ENCODE peak calls at places on chromosomes 4 and X, in nine cellular contexts. Z is dermis blood vessel endothelial cell; X is fibroblast of the conjunctiva; L is left ventricle myocardium inferior; Q is Right ventricle myocardium superior; I is activated CD4-positive, alpha-beta T cell treated with anti-CD3 and anti-CD28 coated beads, Interleukin-2, amount 10 ng/mL, durations not matched to agents 7 days and 5 days; A is anterior cingulate cortex; W is upper lobe of right lung; F is stimulated activated CD4-positive, alpha-beta T cell treated with anti-CD3 and anti-CD28 coated beads, Interleukin-1b, Interleukin-23, amount 100 ng/mL, for 24 hours. E is an unnamed sample.

GRCh38 chr4:4413806-4414205 is 26.9 kb downstream of the NSG1 start:
- DNase-seq in Z (no peak), X (no peak), L (no peak), Q (no peak), I (no peak), A (no peak), W (no peak), F (no peak), E (no peak)

GRCh38 chrX:130834149-130834548 is 68.9 kb downstream of the ENOX2 start:
- DNase-seq in Z (peak), X (no peak), L (no peak), Q (no peak), I (no peak), A (no peak), W (no peak), F (no peak), E (peak)

GRCh38 chr4:56129431-56129861 is 180.7 kb downstream of the CEP135 start:
- DNase-seq in Z (peak), X (no peak), L (no peak), Q (no peak), I (peak), A (no peak), W (peak), F (no peak), E (peak)

GRCh38 chrX:1170243-1170642 is 42.2 kb downstream of the CRLF2 start:
- DNase-seq in Z (no peak), X (no peak), L (no peak), Q (no peak), I (no peak), A (no peak), W (no peak), F (no peak), E (peak)

GRCh38 chr4:76175336-76175735 is 27.1 kb upstream of the NUP54 start:
- DNase-seq in Z (no peak), X (no peak), L (no peak), Q (no peak), I (no peak), A (no peak), W (no peak), F (no peak), E (no peak)

GRCh38 chr4:10013722-10014121 is 7.6 kb downstream of the SLC2A9 start:
- DNase-seq in Z (peak), X (no peak), L (peak), Q (peak), I (peak), A (no peak), W (peak), F (no peak), E (peak)

GRCh38 chr4:21765810-21766407 is 182.7 kb downstream of the KCNIP4 start:
- DNase-seq in Z (peak), X (peak), L (no peak), Q (no peak), I (peak), A (no peak), W (no peak), F (no peak), E (peak)

GRCh38 chr4:25564836-25565235 is 90.8 kb upstream of the SLC34A2 start:
- DNase-seq in Z (no peak), X (no peak), L (no peak), Q (no peak), I (no peak), A (no peak), W (no peak), F (no peak), E (no peak)

GRCh38 chr4:89056953-89057398 is at the start of gene FAM13A:
- DNase-seq in Z (peak), X (peak), L (peak), Q (peak), I (no peak), A (peak), W (peak), F (no peak), E (peak)

GRCh38 chr4:74117024-74117534 is 18.1 kb upstream of the CXCL2 start:
- DNase-seq in Z (peak), X (peak), L (peak), Q (peak), I (no peak), A (no peak), W (peak), F (no peak), E (no peak)

GRCh38 chr4:151325320-151326246 is at the start of gene SH3D19:
- DNase-seq in Z (peak), X (peak), L (peak), Q (peak), I (no peak), A (peak), W (peak), F (no peak), E (peak)

GRCh38 chr4:98700630-98701029 is 42.2 kb upstream of the TSPAN5 start:
- DNase-seq in Z (no peak), X (no peak), L (no peak), Q (no peak), I (no peak), A (no peak), W (no peak), F (no peak), E (no peak)

GRCh38 chrX:108736509-108737479 is at the start of gene IRS4:
- DNase-seq in Z (peak), X (no peak), L (no peak), Q (no peak), I (no peak), A (no peak), W (no peak), F (no peak), E (peak)

GRCh38 chr4:33262809-33263208 is 2542.6 kb downstream of the PCDH7 start:
- DNase-seq in Z (no peak), X (no peak), L (no peak), Q (no peak), I (no peak), A (no peak), W (no peak), F (no peak), E (no peak)

GRCh38 chr4:126850286-126850685 is 782.5 kb upstream of the INTU start:
- DNase-seq in Z (peak), X (peak), L (no peak), Q (no peak), I (no peak), A (no peak), W (no peak), F (no peak), E (no peak)

GRCh38 chrX:53261573-53261972 is 19.8 kb downstream of the IQSEC2 start:
- DNase-seq in Z (no peak), X (no peak), L (no peak), Q (no peak), I (peak), A (no peak), W (no peak), F (no peak), E (no peak)

GRCh38 chr4:74109894-74110605 is 11.1 kb upstream of the CXCL2 start:
- DNase-seq in Z (peak), X (peak), L (no peak), Q (no peak), I (no peak), A (no peak), W (no peak), F (no peak), E (no peak)

GRCh38 chr4:178665916-178666315 is 1223.7 kb upstream of the AGA start:
- DNase-seq in Z (no peak), X (no peak), L (no peak), Q (no peak), I (no peak), A (no peak), W (no peak), F (no peak), E (no peak)

GRCh38 chrX:150587585-150588503 is 19.4 kb downstream of the MTM1 start:
- DNase-seq in Z (peak), X (peak), L (no peak), Q (no peak), I (peak), A (no peak), W (no peak), F (no peak), E (peak)

GRCh38 chrX:100413231-100413630 is 3.2 kb upstream of the PCDH19 start:
- DNase-seq in Z (peak), X (peak), L (no peak), Q (no peak), I (peak), A (no peak), W (no peak), F (no peak), E (no peak)

GRCh38 chrX:666762-667161 is 36.2 kb downstream of the SHOX start:
- DNase-seq in Z (peak), X (no peak), L (no peak), Q (no peak), I (no peak), A (no peak), W (no peak), F (no peak), E (no peak)

GRCh38 chrX:109624641-109625311 is at the start of gene KCNE5:
- DNase-seq in Z (no peak), X (no peak), L (no peak), Q (peak), I (no peak), A (no peak), W (no peak), F (no peak), E (peak)

GRCh38 chr4:143531773-143532491 is 18.4 kb downstream of the SMARCA5 start:
- DNase-seq in Z (peak), X (no peak), L (no peak), Q (no peak), I (no peak), A (no peak), W (no peak), F (no peak), E (no peak)

GRCh38 chr4:109032676-109033075 is 269.8 kb downstream of the COL25A1 start:
- DNase-seq in Z (no peak), X (no peak), L (no peak), Q (no peak), I (no peak), A (no peak), W (no peak), F (no peak), E (no peak)

GRCh38 chr4:99683913-99684312 is 26.3 kb upstream of the C4orf54 start:
- DNase-seq in Z (no peak), X (no peak), L (no peak), Q (no peak), I (no peak), A (no peak), W (no peak), F (no peak), E (no peak)

GRCh38 chr4:150572704-150573504 is 9.0 kb upstream of the MAB21L2 start:
- DNase-seq in Z (no peak), X (no peak), L (no peak), Q (no peak), I (no peak), A (no peak), W (no peak), F (no peak), E (no peak)

GRCh38 chr4:64588507-64588906 is 179.3 kb upstream of the TECRL start:
- DNase-seq in Z (no peak), X (no peak), L (no peak), Q (no peak), I (no peak), A (no peak), W (no peak), F (no peak), E (no peak)

GRCh38 chr4:31156221-31156620 is 436.1 kb downstream of the PCDH7 start:
- DNase-seq in Z (no peak), X (no peak), L (no peak), Q (no peak), I (no peak), A (no peak), W (no peak), F (no peak), E (no peak)